ENCODE peak calls at places on chromosomes 3 and 15, in six cellular contexts. F is thoracic aorta, K is body of pancreas, N is kidney, D is neural progenitor cell, O is right lobe of liver. W is an unnamed sample.

GRCh38 chr3:13137808-13138565 is 64.8 kb upstream of the IQSEC1 start:
- DNase-seq in F (no peak), K (no peak), N (peak; percentile 68), D (peak; percentile 33), O (peak; percentile 31), W (no peak)

GRCh38 chr15:56763496-56763895 is 30.2 kb upstream of the ZNF280D start:
- DNase-seq in F (no peak), K (no peak), N (no peak), D (no peak), O (no peak), W (no peak)

GRCh38 chr3:12193485-12194165 is 34.9 kb upstream of the TIMP4 start:
- DNase-seq in F (no peak), K (no peak), N (no peak), D (no peak), O (no peak), W (no peak)

GRCh38 chr3:14031271-14031670 is 93.4 kb downstream of the CHCHD4 start:
- DNase-seq in F (no peak), K (no peak), N (no peak), D (no peak), O (no peak), W (no peak)

GRCh38 chr3:177357352-177358084 is 160.2 kb upstream of the TBL1XR1 start:
- DNase-seq in F (no peak), K (peak; percentile 58), N (no peak), D (peak; percentile 37), O (no peak), W (no peak)

GRCh38 chr3:60434945-60435344 is 816.3 kb downstream of the FHIT start:
- DNase-seq in F (no peak), K (no peak), N (no peak), D (no peak), O (no peak), W (no peak)

GRCh38 chr3:196793224-196793623 is 53.6 kb downstream of the PAK2 start:
- DNase-seq in F (no peak), K (no peak), N (no peak), D (no peak), O (no peak), W (no peak)

GRCh38 chr15:89680282-89680873 is 1.2 kb upstream of the PLIN1 start:
- DNase-seq in F (no peak), K (peak; percentile 94), N (no peak), D (no peak), O (peak; percentile 74), W (peak; percentile 78)

GRCh38 chr3:98699132-98699531 is 64.0 kb upstream of the ST3GAL6 start:
- DNase-seq in F (no peak), K (peak; percentile 44), N (no peak), D (no peak), O (no peak), W (no peak)

GRCh38 chr15:29031502-29032228 is 145.9 kb downstream of the APBA2 start:
- DNase-seq in F (no peak), K (no peak), N (no peak), D (no peak), O (no peak), W (no peak)

GRCh38 chr15:70562906-70563305 is 200.5 kb downstream of the UACA start:
- DNase-seq in F (no peak), K (no peak), N (no peak), D (no peak), O (no peak), W (no peak)

GRCh38 chr3:137612293-137612692 is 151.8 kb upstream of the SOX14 start:
- DNase-seq in F (no peak), K (no peak), N (no peak), D (peak; percentile 68), O (no peak), W (no peak)

DNA sequence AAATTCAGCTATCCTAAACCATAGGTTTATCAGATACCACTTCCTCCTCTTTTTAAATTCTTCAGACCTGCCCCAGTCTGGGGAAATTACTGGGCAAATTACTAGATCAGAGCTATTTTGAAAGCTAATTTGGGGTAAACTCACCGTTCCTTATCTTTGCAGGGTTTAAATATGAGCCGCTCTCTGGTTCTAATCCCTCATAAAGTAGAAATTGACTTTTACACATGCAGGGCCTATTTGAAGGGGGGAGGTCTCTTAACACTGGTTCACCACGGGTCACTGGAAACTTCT is 11.0 kb upstream of the MEIS2 start:
- DNase-seq in F (no peak), K (no peak), N (no peak), D (no peak), O (no peak), W (no peak)
- H3K4me3 ChIP-seq in F (peak overlapping the region; percentile 75), K (no peak overlapping the region), N (no peak overlapping the region), D (no peak overlapping the region), O (no peak overlapping the region), W (no peak overlapping the region)

GRCh38 chr3:114408763-114409162 is 114.9 kb downstream of the TIGIT start:
- DNase-seq in F (no peak), K (no peak), N (no peak), D (peak; percentile 52), O (no peak), W (no peak)
- H3K4me1 ChIP-seq in F (peaks cover 52% of the 10 kb centered on the region), K (peaks cover 12% of the 10 kb centered on the region), N (peaks cover 22% of the 10 kb centered on the region), D (peaks cover 26% of the 10 kb centered on the region), O (no peaks in the 10 kb centered on the region), W (peaks cover 67% of the 10 kb centered on the region)

GRCh38 chr15:69469467-69470191 is 17.0 kb downstream of the RPLP1 start:
- DNase-seq in F (no peak), K (no peak), N (peak; percentile 57), D (no peak), O (no peak), W (no peak)
- H3K27ac ChIP-seq in F (no peak overlapping the region), K (no peak overlapping the region), N (no peak overlapping the region), D (no peak overlapping the region), O (no peak overlapping the region), W (no peak overlapping the region)

GRCh38 chr15:75758071-75758872 is 45.6 kb upstream of the CSPG4 start:
- DNase-seq in F (peak; percentile 56), K (peak; percentile 95), N (peak; percentile 95), D (peak; percentile 95), O (peak; percentile 92), W (peak; percentile 92)
- H3K4me3 ChIP-seq in F (peak overlapping the region; percentile 73), K (peak overlapping the region; percentile 26), N (peak overlapping the region; percentile 44), D (peak overlapping the region; percentile 53), O (peak overlapping the region; percentile 51), W (peak overlapping the region; percentile 43)

DNA sequence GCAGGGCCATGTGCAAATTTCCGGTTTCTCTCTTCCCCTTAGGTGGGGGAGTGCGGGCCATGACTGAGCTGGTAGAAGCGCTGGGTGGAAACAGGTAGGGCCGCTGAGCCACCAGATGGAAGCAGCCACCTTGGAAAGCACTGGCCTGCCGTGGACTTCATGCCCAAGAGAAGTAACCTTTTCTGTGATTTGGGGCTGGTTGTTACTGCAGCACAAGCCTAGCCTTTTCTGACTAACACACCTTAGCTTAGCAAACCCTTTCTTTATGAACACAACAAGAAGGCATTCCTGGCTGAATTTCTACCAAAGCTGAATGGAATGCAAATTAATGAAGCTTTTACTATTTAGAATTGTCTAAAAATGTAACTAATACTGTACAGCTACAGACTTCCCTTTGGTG is 149.6 kb upstream of the UBE2E1 start:
- DNase-seq in F (no peak), K (no peak), N (no peak), D (no peak), O (no peak), W (no peak)
- H3K4me1 ChIP-seq in F (peaks cover under 1% of the 10 kb centered on the region), K (no peaks in the 10 kb centered on the region), N (no peaks in the 10 kb centered on the region), D (no peaks in the 10 kb centered on the region), O (no peaks in the 10 kb centered on the region), W (no peaks in the 10 kb centered on the region)

GRCh38 chr3:34185301-34185700 is 386.9 kb downstream of the PDCD6IP start:
- DNase-seq in F (no peak), K (no peak), N (no peak), D (no peak), O (no peak), W (no peak)
- H3K27ac ChIP-seq in F (no peak overlapping the region), K (no peak overlapping the region), N (no peak overlapping the region), D (no peak overlapping the region), O (no peak overlapping the region), W (no peak overlapping the region)